ENCODE peak calls at places on chromosomes 6 and 20, in ten cellular contexts. N, W, F, A, Y, P, G, E, M and J are unnamed samples. For H3K9me3, the result is how much of the 10 kb centered on the place peaks cover.

GRCh38 chr6:74114428-74114827 is 418.4 kb downstream of the CD109 start:
- DNase-seq in N (no peak), W (no peak), F (no peak), A (no peak), Y (no peak), P (no peak), G (no peak), E (no peak), M (no peak), J (no peak)

GRCh38 chr6:27896398-27896796 is 15.8 kb downstream of the OR2B2 start:
- DNase-seq in N (no peak), W (no peak), F (no peak), A (no peak), Y (no peak), P (no peak), G (no peak), E (no peak), M (no peak), J (no peak)

GRCh38 chr6:134517145-134517658 is 199.3 kb upstream of the SGK1 start:
- DNase-seq in N (peak), W (no peak), F (peak), A (peak), Y (peak), P (no peak), G (peak), E (peak), M (no peak), J (no peak)

GRCh38 chr6:15674690-15675386 is 12.0 kb upstream of the DTNBP1 start:
- DNase-seq in N (no peak), W (no peak), F (no peak), A (no peak), Y (no peak), P (no peak), G (no peak), E (no peak), M (no peak), J (no peak)

GRCh38 chr20:18390201-18390600 is 76.6 kb downstream of the DZANK1 start:
- DNase-seq in N (no peak), W (no peak), F (no peak), A (no peak), Y (no peak), P (no peak), G (no peak), E (no peak), M (no peak), J (no peak)

GRCh38 chr20:57215826-57216471 is 50.5 kb downstream of the BMP7 start:
- DNase-seq in N (no peak), W (no peak), F (no peak), A (no peak), Y (no peak), P (no peak), G (no peak), E (no peak), M (no peak), J (no peak)

GRCh38 chr6:51768087-51768486 is 319.3 kb downstream of the PKHD1 start:
- DNase-seq in N (no peak), W (no peak), F (no peak), A (no peak), Y (no peak), P (no peak), G (no peak), E (no peak), M (no peak), J (no peak)

GRCh38 chr6:225907-226306 is 66.4 kb upstream of the DUSP22 start:
- DNase-seq in N (no peak), W (no peak), F (peak), A (no peak), Y (no peak), P (no peak), G (no peak), E (no peak), M (no peak), J (no peak)

GRCh38 chr20:49475979-49476378 is 6.5 kb downstream of the KCNB1 start:
- DNase-seq in N (peak), W (no peak), F (no peak), A (no peak), Y (no peak), P (no peak), G (no peak), E (no peak), M (no peak), J (no peak)

GRCh38 chr20:57589728-57590484 is 29.0 kb downstream of the PCK1 start:
- DNase-seq in N (peak), W (no peak), F (no peak), A (no peak), Y (no peak), P (no peak), G (no peak), E (no peak), M (peak), J (no peak)

GRCh38 chr6:146915671-146916127 is 288.5 kb upstream of the STXBP5 start:
- DNase-seq in N (no peak), W (no peak), F (no peak), A (no peak), Y (peak), P (no peak), G (no peak), E (peak), M (no peak), J (no peak)

GRCh38 chr6:14882394-14883073 is 363.3 kb upstream of the JARID2 start:
- DNase-seq in N (no peak), W (no peak), F (no peak), A (no peak), Y (no peak), P (no peak), G (no peak), E (no peak), M (no peak), J (no peak)

GRCh38 chr6:97440590-97441176 is 157.7 kb upstream of the MMS22L start:
- DNase-seq in N (peak), W (no peak), F (no peak), A (no peak), Y (peak), P (no peak), G (no peak), E (peak), M (no peak), J (no peak)

GRCh38 chr6:148492654-148493290 is 150.1 kb downstream of the SASH1 start:
- DNase-seq in N (no peak), W (no peak), F (no peak), A (no peak), Y (no peak), P (no peak), G (no peak), E (no peak), M (no peak), J (no peak)

GRCh38 chr6:148495029-148495428 is 152.4 kb downstream of the SASH1 start:
- DNase-seq in N (no peak), W (no peak), F (no peak), A (no peak), Y (peak), P (no peak), G (no peak), E (no peak), M (no peak), J (no peak)

GRCh38 chr6:148491638-148492210 is 149.1 kb downstream of the SASH1 start:
- DNase-seq in N (no peak), W (no peak), F (no peak), A (no peak), Y (peak), P (no peak), G (no peak), E (no peak), M (no peak), J (no peak)

GRCh38 chr6:148493374-148493773 is 150.7 kb downstream of the SASH1 start:
- DNase-seq in N (no peak), W (no peak), F (no peak), A (no peak), Y (no peak), P (no peak), G (no peak), E (no peak), M (no peak), J (no peak)

GRCh38 chr6:148494226-148494625 is 151.6 kb downstream of the SASH1 start:
- DNase-seq in N (no peak), W (no peak), F (no peak), A (no peak), Y (no peak), P (no peak), G (no peak), E (no peak), M (no peak), J (no peak)
- H3K9me3 ChIP-seq in N (under half), W (under half), F (under half), A (under half), Y (under half), P (under half), G (under half), E (under half), M (under half), J (under half)

DNA sequence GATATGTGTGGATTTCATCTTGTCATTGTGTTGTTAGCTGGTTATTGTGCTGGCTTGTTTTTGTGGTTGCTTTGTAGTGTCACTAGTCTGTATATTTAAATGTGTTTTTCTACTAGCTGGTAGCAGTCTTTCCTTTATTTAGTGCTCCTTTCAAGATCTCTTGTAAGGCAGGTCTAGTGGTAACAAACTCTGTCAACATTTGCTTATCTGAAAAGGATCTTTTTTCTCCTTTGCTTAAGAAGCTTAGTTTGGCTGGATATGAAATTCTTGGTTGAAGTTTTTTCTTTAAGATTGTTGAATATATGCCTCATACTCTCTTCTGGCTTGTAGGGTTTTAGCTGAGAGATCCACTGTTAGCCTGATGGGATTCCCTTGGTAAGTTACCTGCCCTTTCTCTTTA is 32.7 kb upstream of the TFB1M start:
- DNase-seq in N (no peak), W (no peak), F (no peak), A (no peak), Y (no peak), P (no peak), G (no peak), E (no peak), M (no peak), J (no peak)
- H3K9me3 ChIP-seq in N (under half), W (under half), F (under half), A (under half), Y (under half), P (under half), G (under half), E (under half), M (under half), J (under half)

GRCh38 chr6:148667395-148667794 is 79.4 kb upstream of the UST start:
- DNase-seq in N (no peak), W (no peak), F (no peak), A (no peak), Y (no peak), P (no peak), G (no peak), E (no peak), M (no peak), J (no peak)
- H3K9me3 ChIP-seq in N (under half), W (under half), F (under half), A (under half), Y (under half), P (under half), G (under half), E (under half), M (under half), J (under half)

GRCh38 chr6:39891976-39892375 is 42.3 kb downstream of the MOCS1 start:
- DNase-seq in N (no peak), W (no peak), F (no peak), A (no peak), Y (no peak), P (no peak), G (no peak), E (no peak), M (no peak), J (no peak)
- H3K9me3 ChIP-seq in N (under half), W (under half), F (under half), A (under half), Y (under half), P (under half), G (under half), E (under half), M (under half), J (under half)

DNA sequence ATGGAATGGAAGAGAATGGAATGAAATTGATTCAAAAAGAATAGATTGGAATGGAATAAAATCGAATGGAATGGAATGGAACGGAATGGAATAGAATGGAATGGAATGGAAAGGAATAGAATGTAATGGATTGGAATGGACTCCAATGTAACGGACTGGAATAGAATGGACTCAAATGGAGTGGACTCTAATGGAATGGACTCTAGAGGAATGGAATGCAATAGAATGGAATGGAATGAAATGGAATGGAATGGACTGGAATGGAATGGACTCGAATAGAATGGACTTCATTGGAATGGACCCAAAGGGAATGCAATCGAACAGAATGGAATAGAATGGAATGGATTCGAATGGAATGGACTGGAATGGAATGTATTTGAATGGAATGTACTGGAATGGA is 19.7 kb upstream of the DEFB115 start:
- DNase-seq in N (no peak), W (no peak), F (no peak), A (no peak), Y (no peak), P (no peak), G (no peak), E (no peak), M (no peak), J (no peak)
- H3K9me3 ChIP-seq in N (half or more), W (under half), F (under half), A (half or more), Y (under half), P (half or more), G (half or more), E (under half), M (under half), J (under half)

DNA sequence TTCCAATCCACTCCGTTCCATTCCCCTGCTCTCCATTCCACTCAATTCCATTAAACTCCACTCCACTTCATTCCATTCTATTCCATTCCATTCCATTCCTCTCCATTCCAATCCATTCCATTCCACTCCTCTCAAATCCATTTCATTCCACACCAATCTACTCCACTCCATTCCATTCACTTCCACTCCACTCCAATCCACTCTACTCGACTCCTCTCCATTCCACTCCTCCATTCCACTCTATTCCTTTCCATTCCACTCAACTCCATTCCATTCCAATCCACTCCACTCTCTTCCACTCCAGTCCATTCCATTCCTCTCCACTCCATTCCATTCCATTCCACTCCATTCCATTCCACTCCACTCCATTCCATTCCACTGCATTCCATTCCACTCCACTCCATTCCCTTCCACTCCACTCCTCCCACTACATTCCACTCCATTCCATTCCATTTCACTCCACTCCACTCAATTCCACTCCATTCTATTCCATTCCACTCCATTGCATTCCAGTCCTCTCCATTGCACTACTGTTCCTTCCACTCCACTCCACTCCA is 22.6 kb upstream of the DEFB125 start:
- DNase-seq in N (no peak), W (no peak), F (no peak), A (no peak), Y (no peak), P (no peak), G (no peak), E (no peak), M (no peak), J (no peak)
- H3K9me3 ChIP-seq in N (under half), W (under half), F (under half), A (half or more), Y (under half), P (under half), G (under half), E (under half), M (under half), J (under half)

DNA sequence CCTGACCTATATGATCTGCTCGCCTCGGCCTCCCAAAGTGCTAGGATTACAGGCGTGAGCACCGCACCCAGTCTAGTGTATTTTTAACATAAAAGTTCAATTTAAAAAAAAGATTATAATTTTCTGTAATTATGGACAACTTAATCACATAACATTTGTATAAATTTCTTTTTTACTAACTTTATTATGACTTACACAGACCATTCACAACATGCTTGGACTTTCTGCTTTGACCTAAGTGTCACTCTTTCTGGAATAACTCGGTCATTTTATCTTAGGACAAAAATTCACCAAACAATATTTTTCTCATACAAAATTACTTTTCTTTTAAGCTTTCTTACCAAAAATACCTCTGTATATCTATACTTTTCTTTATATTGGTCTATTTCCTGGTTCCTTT is 15.4 kb upstream of the IL22RA2 start:
- DNase-seq in N (no peak), W (no peak), F (no peak), A (no peak), Y (peak), P (no peak), G (no peak), E (peak), M (no peak), J (no peak)
- H3K9me3 ChIP-seq in N (under half), W (under half), F (under half), A (under half), Y (under half), P (under half), G (under half), E (under half), M (under half), J (under half)

GRCh38 chr20:59723108-59723500 is 118.8 kb downstream of the PHACTR3 start:
- DNase-seq in N (no peak), W (no peak), F (peak), A (no peak), Y (no peak), P (no peak), G (no peak), E (no peak), M (peak), J (no peak)
- H3K9me3 ChIP-seq in N (under half), W (under half), F (under half), A (under half), Y (under half), P (under half), G (under half), E (under half), M (under half), J (under half)

GRCh38 chr20:53691811-53692192 is 98.2 kb upstream of the ZNF217 start:
- DNase-seq in N (no peak), W (no peak), F (no peak), A (no peak), Y (no peak), P (no peak), G (no peak), E (no peak), M (no peak), J (no peak)
- H3K9me3 ChIP-seq in N (under half), W (under half), F (under half), A (under half), Y (under half), P (under half), G (under half), E (under half), M (under half), J (under half)

DNA sequence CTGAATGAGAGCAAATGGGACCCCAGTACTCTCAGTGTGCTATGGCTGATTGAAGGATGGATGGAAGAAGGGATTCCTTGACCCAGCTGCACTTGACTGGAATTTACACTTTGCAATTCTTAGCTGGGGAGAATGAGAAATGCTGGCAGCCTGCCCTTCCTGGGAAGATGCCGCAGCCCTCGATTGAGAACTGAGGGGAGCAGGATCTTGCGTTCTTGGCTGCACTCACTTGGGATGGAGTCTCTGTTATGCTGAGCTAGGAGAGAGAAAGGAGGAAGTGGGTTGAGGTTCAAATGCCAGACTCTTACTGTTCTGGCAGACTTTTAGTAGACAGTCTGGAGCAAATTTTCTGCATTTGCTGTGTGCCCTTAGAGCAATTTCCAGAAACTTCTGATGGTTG is 221.2 kb downstream of the FNDC1 start:
- DNase-seq in N (peak), W (no peak), F (no peak), A (no peak), Y (peak), P (no peak), G (no peak), E (no peak), M (no peak), J (no peak)
- H3K9me3 ChIP-seq in N (under half), W (under half), F (under half), A (under half), Y (under half), P (under half), G (under half), E (under half), M (under half), J (under half)